ENCODE peak calls at places on chromosomes 7 and 10, in eight cellular contexts. One of them, this sample, is unnamed.

GRCh38 chr10:61987951-61988379 is 86.5 kb downstream of the ARID5B start:
- DNase-seq in retinal pigment epithelial cell: no peak
- DNase-seq in breast epithelium: no peak
- DNase-seq in choroid plexus epithelial cell: no peak
- DNase-seq in pancreas: no peak
- DNase-seq in left ventricle myocardium inferior: no peak
- DNase-seq in omental fat pad: no peak
- DNase-seq in A549: no peak
- DNase-seq in this sample: no peak

GRCh38 chr7:17371656-17372524 is 73.4 kb downstream of the AHR start:
- DNase-seq in A549: peak
- DNase-seq in choroid plexus epithelial cell: peak
- DNase-seq in omental fat pad: no peak
- DNase-seq in pancreas: no peak
- DNase-seq in breast epithelium: no peak
- DNase-seq in retinal pigment epithelial cell: peak
- DNase-seq in left ventricle myocardium inferior: no peak
- DNase-seq in this sample: no peak

GRCh38 chr10:949446-949845 is 17.9 kb upstream of the LARP4B start:
- DNase-seq in omental fat pad: no peak
- DNase-seq in breast epithelium: no peak
- DNase-seq in retinal pigment epithelial cell: no peak
- DNase-seq in left ventricle myocardium inferior: no peak
- DNase-seq in A549: no peak
- DNase-seq in pancreas: no peak
- DNase-seq in choroid plexus epithelial cell: no peak
- DNase-seq in this sample: no peak

GRCh38 chr10:120253131-120253530 is 203.9 kb upstream of the PLPP4 start:
- DNase-seq in A549: no peak
- DNase-seq in omental fat pad: no peak
- DNase-seq in retinal pigment epithelial cell: no peak
- DNase-seq in pancreas: peak
- DNase-seq in left ventricle myocardium inferior: no peak
- DNase-seq in breast epithelium: no peak
- DNase-seq in choroid plexus epithelial cell: no peak
- DNase-seq in this sample: no peak

GRCh38 chr7:78437118-78437517 is 638.5 kb downstream of the PHTF2 start:
- DNase-seq in omental fat pad: no peak
- DNase-seq in left ventricle myocardium inferior: no peak
- DNase-seq in breast epithelium: no peak
- DNase-seq in pancreas: no peak
- DNase-seq in choroid plexus epithelial cell: peak
- DNase-seq in A549: no peak
- DNase-seq in retinal pigment epithelial cell: no peak
- DNase-seq in this sample: no peak

GRCh38 chr10:65723525-65723924 is 1202.3 kb upstream of the LRRTM3 start:
- DNase-seq in left ventricle myocardium inferior: no peak
- DNase-seq in breast epithelium: no peak
- DNase-seq in choroid plexus epithelial cell: no peak
- DNase-seq in A549: no peak
- DNase-seq in omental fat pad: no peak
- DNase-seq in pancreas: no peak
- DNase-seq in retinal pigment epithelial cell: no peak
- DNase-seq in this sample: no peak

GRCh38 chr10:30751678-30752331 is 122.3 kb upstream of the LYZL2 start:
- DNase-seq in retinal pigment epithelial cell: peak
- DNase-seq in breast epithelium: peak
- DNase-seq in choroid plexus epithelial cell: peak
- DNase-seq in pancreas: peak
- DNase-seq in A549: peak
- DNase-seq in omental fat pad: no peak
- DNase-seq in left ventricle myocardium inferior: peak
- DNase-seq in this sample: no peak

GRCh38 chr10:82377608-82378007 is 502.6 kb downstream of the NRG3 start:
- DNase-seq in omental fat pad: no peak
- DNase-seq in left ventricle myocardium inferior: no peak
- DNase-seq in choroid plexus epithelial cell: peak
- DNase-seq in breast epithelium: no peak
- DNase-seq in A549: peak
- DNase-seq in retinal pigment epithelial cell: no peak
- DNase-seq in pancreas: no peak
- DNase-seq in this sample: peak

GRCh38 chr10:20839141-20839540 is 58.0 kb downstream of the NEBL start:
- DNase-seq in breast epithelium: no peak
- DNase-seq in pancreas: no peak
- DNase-seq in A549: no peak
- DNase-seq in left ventricle myocardium inferior: no peak
- DNase-seq in retinal pigment epithelial cell: no peak
- DNase-seq in choroid plexus epithelial cell: peak
- DNase-seq in omental fat pad: no peak
- DNase-seq in this sample: no peak

GRCh38 chr7:27101188-27101905 is 1.1 kb downstream of the HOXA2 start:
- DNase-seq in choroid plexus epithelial cell: no peak
- DNase-seq in pancreas: no peak
- DNase-seq in left ventricle myocardium inferior: no peak
- DNase-seq in breast epithelium: no peak
- DNase-seq in A549: no peak
- DNase-seq in retinal pigment epithelial cell: no peak
- DNase-seq in omental fat pad: no peak
- DNase-seq in this sample: no peak

GRCh38 chr10:1132584-1132983 is 76.4 kb downstream of the WDR37 start:
- DNase-seq in A549: no peak
- DNase-seq in retinal pigment epithelial cell: no peak
- DNase-seq in breast epithelium: no peak
- DNase-seq in omental fat pad: no peak
- DNase-seq in left ventricle myocardium inferior: no peak
- DNase-seq in pancreas: no peak
- DNase-seq in choroid plexus epithelial cell: no peak
- DNase-seq in this sample: no peak

GRCh38 chr10:117311261-117311660 is 64.0 kb downstream of the PDZD8 start:
- DNase-seq in omental fat pad: no peak
- DNase-seq in retinal pigment epithelial cell: no peak
- DNase-seq in breast epithelium: no peak
- DNase-seq in pancreas: no peak
- DNase-seq in A549: no peak
- DNase-seq in choroid plexus epithelial cell: no peak
- DNase-seq in left ventricle myocardium inferior: no peak
- DNase-seq in this sample: no peak

GRCh38 chr10:36621346-36621745 is 504.1 kb upstream of the ANKRD30A start:
- DNase-seq in omental fat pad: no peak
- DNase-seq in A549: no peak
- DNase-seq in breast epithelium: no peak
- DNase-seq in retinal pigment epithelial cell: no peak
- DNase-seq in pancreas: no peak
- DNase-seq in left ventricle myocardium inferior: no peak
- DNase-seq in choroid plexus epithelial cell: peak
- DNase-seq in this sample: no peak

GRCh38 chr7:147513451-147513850 is 1077.1 kb upstream of the C7orf33 start:
- DNase-seq in left ventricle myocardium inferior: no peak
- DNase-seq in A549: no peak
- DNase-seq in breast epithelium: no peak
- DNase-seq in choroid plexus epithelial cell: no peak
- DNase-seq in retinal pigment epithelial cell: no peak
- DNase-seq in omental fat pad: no peak
- DNase-seq in pancreas: no peak
- DNase-seq in this sample: no peak

GRCh38 chr7:16592395-16592794 is 53.2 kb downstream of the ANKMY2 start:
- DNase-seq in choroid plexus epithelial cell: no peak
- DNase-seq in left ventricle myocardium inferior: no peak
- DNase-seq in A549: no peak
- DNase-seq in omental fat pad: no peak
- DNase-seq in retinal pigment epithelial cell: no peak
- DNase-seq in breast epithelium: no peak
- DNase-seq in pancreas: no peak
- DNase-seq in this sample: no peak

GRCh38 chr10:30433286-30433778 is 652 bp upstream of the MAP3K8 start:
- DNase-seq in omental fat pad: peak
- DNase-seq in A549: peak
- DNase-seq in retinal pigment epithelial cell: no peak
- DNase-seq in left ventricle myocardium inferior: peak
- DNase-seq in pancreas: peak
- DNase-seq in choroid plexus epithelial cell: peak
- DNase-seq in breast epithelium: peak
- DNase-seq in this sample: peak

DNA sequence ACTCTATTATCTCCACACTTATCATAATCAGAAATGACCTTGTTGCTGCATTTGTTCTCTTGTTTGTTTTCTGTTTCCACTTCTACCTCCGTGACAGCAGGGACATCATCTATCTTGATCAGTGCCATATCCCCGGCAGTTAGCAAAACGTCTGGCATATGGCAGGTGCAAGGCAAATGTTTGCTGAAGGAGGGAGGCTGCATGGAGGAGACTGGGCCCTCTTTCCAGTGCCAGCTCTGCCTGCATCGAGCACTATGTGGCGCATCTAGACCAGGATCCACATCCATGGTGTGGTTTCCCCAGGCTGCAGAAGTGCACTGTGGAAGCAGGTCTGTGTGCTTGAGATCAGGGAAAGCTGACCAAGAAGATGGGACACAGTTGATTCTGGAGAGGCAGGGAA is 181.2 kb downstream of the KCNMA1 start:
- DNase-seq in left ventricle myocardium inferior: no peak
- DNase-seq in choroid plexus epithelial cell: no peak
- DNase-seq in breast epithelium: no peak
- DNase-seq in omental fat pad: no peak
- DNase-seq in pancreas: no peak
- DNase-seq in A549: no peak
- DNase-seq in retinal pigment epithelial cell: no peak
- DNase-seq in this sample: no peak
- TF ChIP-seq CTCF in left ventricle myocardium inferior: no peak
- TF ChIP-seq CTCF in choroid plexus epithelial cell: no peak
- TF ChIP-seq CTCF in breast epithelium: no peak
- TF ChIP-seq CTCF in omental fat pad: no peak
- TF ChIP-seq CTCF in pancreas: no peak
- TF ChIP-seq CTCF in A549: no peak
- TF ChIP-seq CTCF in retinal pigment epithelial cell: no peak
- TF ChIP-seq CTCF in this sample: no peak

GRCh38 chr10:69628876-69629275 is 1.2 kb upstream of the FAM241B start:
- DNase-seq in pancreas: no peak
- DNase-seq in retinal pigment epithelial cell: no peak
- DNase-seq in left ventricle myocardium inferior: no peak
- DNase-seq in A549: no peak
- DNase-seq in omental fat pad: no peak
- DNase-seq in breast epithelium: no peak
- DNase-seq in choroid plexus epithelial cell: no peak
- DNase-seq in this sample: no peak

GRCh38 chr10:69629519-69629896 is 539 bp upstream of the FAM241B start:
- DNase-seq in A549: no peak
- DNase-seq in breast epithelium: no peak
- DNase-seq in omental fat pad: no peak
- DNase-seq in retinal pigment epithelial cell: no peak
- DNase-seq in left ventricle myocardium inferior: no peak
- DNase-seq in choroid plexus epithelial cell: no peak
- DNase-seq in pancreas: no peak
- DNase-seq in this sample: no peak

GRCh38 chr10:69630651-69631400 is 779 bp downstream of the FAM241B start:
- DNase-seq in choroid plexus epithelial cell: no peak
- DNase-seq in retinal pigment epithelial cell: no peak
- DNase-seq in left ventricle myocardium inferior: no peak
- DNase-seq in pancreas: no peak
- DNase-seq in breast epithelium: no peak
- DNase-seq in A549: no peak
- DNase-seq in omental fat pad: no peak
- DNase-seq in this sample: no peak

GRCh38 chr10:69631566-69631965 is 1.5 kb downstream of the FAM241B start:
- DNase-seq in left ventricle myocardium inferior: no peak
- DNase-seq in omental fat pad: no peak
- DNase-seq in choroid plexus epithelial cell: no peak
- DNase-seq in pancreas: no peak
- DNase-seq in A549: no peak
- DNase-seq in breast epithelium: no peak
- DNase-seq in retinal pigment epithelial cell: no peak
- DNase-seq in this sample: no peak

DNA sequence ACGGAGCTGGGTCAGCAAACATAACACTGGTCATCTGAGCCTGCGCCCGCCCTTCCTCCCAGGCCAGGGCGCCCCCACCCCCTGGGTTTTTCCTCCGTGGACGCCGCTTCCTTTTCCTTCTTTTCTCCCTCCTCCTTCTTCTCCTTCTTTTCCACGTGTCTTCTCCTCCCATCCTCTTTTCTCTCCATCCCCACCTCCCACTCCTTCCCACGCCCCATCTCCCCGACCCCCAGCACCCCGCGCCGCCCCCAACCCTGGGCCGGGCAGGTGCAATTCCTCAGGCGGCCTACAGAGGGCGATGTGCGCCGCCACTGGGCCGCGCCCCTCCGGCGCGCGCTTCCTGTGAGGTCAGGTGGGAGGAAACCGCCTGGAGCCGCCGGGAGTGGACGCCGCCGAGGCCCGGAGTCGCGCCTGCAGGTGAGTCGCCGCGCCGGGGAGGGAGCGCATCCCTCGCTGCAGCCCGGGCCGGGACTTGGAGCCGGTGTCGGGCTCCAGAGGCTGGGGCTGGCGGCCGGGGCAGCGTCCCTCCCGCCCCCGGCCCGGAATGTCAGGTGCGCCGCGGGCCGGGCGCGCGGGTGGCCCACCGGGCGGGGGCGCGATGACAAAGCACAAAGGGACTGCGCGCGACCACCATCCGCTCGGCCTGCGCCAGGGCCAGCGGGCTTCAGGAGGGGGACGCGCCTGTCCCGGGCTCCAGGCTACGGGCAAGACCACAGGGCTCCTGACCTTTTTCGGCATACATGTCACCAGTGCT is at the start of gene FAM241B:
- DNase-seq in breast epithelium: peak
- DNase-seq in left ventricle myocardium inferior: peak
- DNase-seq in choroid plexus epithelial cell: peak
- DNase-seq in retinal pigment epithelial cell: peak
- DNase-seq in pancreas: peak
- DNase-seq in omental fat pad: no peak
- DNase-seq in A549: peak
- DNase-seq in this sample: peak
- TF ChIP-seq CTCF in breast epithelium: peak
- TF ChIP-seq CTCF in left ventricle myocardium inferior: peak
- TF ChIP-seq CTCF in choroid plexus epithelial cell: peak
- TF ChIP-seq CTCF in retinal pigment epithelial cell: peak
- TF ChIP-seq CTCF in pancreas: peak
- TF ChIP-seq CTCF in omental fat pad: no peak
- TF ChIP-seq CTCF in A549: peak
- TF ChIP-seq CTCF in this sample: peak

DNA sequence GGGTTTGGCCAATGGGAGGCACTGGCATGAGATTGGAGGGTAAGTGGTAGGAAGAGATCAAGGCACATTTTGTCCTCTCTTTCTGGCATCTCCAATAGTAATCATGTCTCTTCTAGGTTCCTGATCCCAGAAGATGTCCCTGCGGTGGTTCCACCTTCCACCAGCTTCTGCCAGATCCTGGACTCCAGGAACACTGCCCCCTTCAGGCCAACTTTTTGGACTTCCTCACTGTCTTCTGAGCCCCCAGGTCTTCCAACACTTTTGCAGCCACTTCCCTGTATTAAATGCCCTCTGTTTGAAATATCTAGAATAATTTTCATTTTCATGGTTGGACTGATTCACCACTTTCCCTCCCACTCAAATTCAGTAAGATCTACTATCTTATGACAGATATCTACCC is 60.9 kb downstream of the BAMBI start:
- DNase-seq in retinal pigment epithelial cell: no peak
- DNase-seq in omental fat pad: no peak
- DNase-seq in breast epithelium: no peak
- DNase-seq in left ventricle myocardium inferior: no peak
- DNase-seq in A549: peak
- DNase-seq in pancreas: no peak
- DNase-seq in choroid plexus epithelial cell: no peak
- DNase-seq in this sample: no peak
- TF ChIP-seq CTCF in retinal pigment epithelial cell: peak
- TF ChIP-seq CTCF in omental fat pad: no peak
- TF ChIP-seq CTCF in breast epithelium: no peak
- TF ChIP-seq CTCF in left ventricle myocardium inferior: no peak
- TF ChIP-seq CTCF in A549: no peak
- TF ChIP-seq CTCF in pancreas: no peak
- TF ChIP-seq CTCF in choroid plexus epithelial cell: peak
- TF ChIP-seq CTCF in this sample: no peak

GRCh38 chr7:12687213-12688171 is at the start of gene ARL4A:
- DNase-seq in choroid plexus epithelial cell: peak
- DNase-seq in A549: peak
- DNase-seq in retinal pigment epithelial cell: peak
- DNase-seq in pancreas: peak
- DNase-seq in breast epithelium: peak
- DNase-seq in omental fat pad: peak
- DNase-seq in left ventricle myocardium inferior: peak
- DNase-seq in this sample: peak
- TF ChIP-seq CTCF in choroid plexus epithelial cell: peak
- TF ChIP-seq CTCF in A549: peak
- TF ChIP-seq CTCF in retinal pigment epithelial cell: peak
- TF ChIP-seq CTCF in pancreas: no peak
- TF ChIP-seq CTCF in breast epithelium: no peak
- TF ChIP-seq CTCF in omental fat pad: no peak
- TF ChIP-seq CTCF in left ventricle myocardium inferior: no peak
- TF ChIP-seq CTCF in this sample: no peak